ENCODE peak calls at places on chromosomes 1 and 21, in seven cellular contexts. One of them, this sample, is unnamed.

GRCh38 chr21:45974073-45975016 is 7.2 kb upstream of the COL6A1 start:
- DNase-seq in astrocyte of the spinal cord: peak; percentile 89
- DNase-seq in right atrium auricular region: peak; percentile 83
- DNase-seq in neural crest cell: no peak
- DNase-seq in upper lobe of left lung: peak; percentile 87
- DNase-seq in progenitor cell of endocrine pancreas: no peak
- DNase-seq in fibroblast of mammary gland: peak; percentile 84
- DNase-seq in this sample: peak; percentile 42

GRCh38 chr1:156816561-156817328 is at the start of gene SH2D2A:
- DNase-seq in astrocyte of the spinal cord: no peak
- DNase-seq in right atrium auricular region: peak; percentile 76
- DNase-seq in neural crest cell: no peak
- DNase-seq in upper lobe of left lung: no peak
- DNase-seq in progenitor cell of endocrine pancreas: no peak
- DNase-seq in fibroblast of mammary gland: peak; percentile 43
- DNase-seq in this sample: no peak

GRCh38 chr1:207279683-207280082 is 41.8 kb upstream of the CD55 start:
- DNase-seq in astrocyte of the spinal cord: no peak
- DNase-seq in right atrium auricular region: no peak
- DNase-seq in neural crest cell: no peak
- DNase-seq in upper lobe of left lung: no peak
- DNase-seq in progenitor cell of endocrine pancreas: no peak
- DNase-seq in fibroblast of mammary gland: no peak
- DNase-seq in this sample: no peak

GRCh38 chr1:182122855-182123254 is 61.3 kb upstream of the ZNF648 start:
- DNase-seq in astrocyte of the spinal cord: no peak
- DNase-seq in right atrium auricular region: no peak
- DNase-seq in neural crest cell: no peak
- DNase-seq in upper lobe of left lung: no peak
- DNase-seq in progenitor cell of endocrine pancreas: no peak
- DNase-seq in fibroblast of mammary gland: no peak
- DNase-seq in this sample: no peak

GRCh38 chr21:46227811-46228344 is 696 bp downstream of the LSS start:
- DNase-seq in astrocyte of the spinal cord: no peak
- DNase-seq in right atrium auricular region: no peak
- DNase-seq in neural crest cell: no peak
- DNase-seq in upper lobe of left lung: peak; percentile 68
- DNase-seq in progenitor cell of endocrine pancreas: no peak
- DNase-seq in fibroblast of mammary gland: no peak
- DNase-seq in this sample: no peak

GRCh38 chr1:95311006-95311405 is 77.0 kb downstream of the RWDD3 start:
- DNase-seq in astrocyte of the spinal cord: no peak
- DNase-seq in right atrium auricular region: no peak
- DNase-seq in neural crest cell: no peak
- DNase-seq in upper lobe of left lung: no peak
- DNase-seq in progenitor cell of endocrine pancreas: no peak
- DNase-seq in fibroblast of mammary gland: no peak
- DNase-seq in this sample: no peak

GRCh38 chr1:54174106-54174505 is 21.3 kb upstream of the CDCP2 start:
- DNase-seq in astrocyte of the spinal cord: no peak
- DNase-seq in right atrium auricular region: no peak
- DNase-seq in neural crest cell: no peak
- DNase-seq in upper lobe of left lung: no peak
- DNase-seq in progenitor cell of endocrine pancreas: no peak
- DNase-seq in fibroblast of mammary gland: no peak
- DNase-seq in this sample: no peak

GRCh38 chr1:55400560-55400959 is 185.4 kb upstream of the USP24 start:
- DNase-seq in astrocyte of the spinal cord: no peak
- DNase-seq in right atrium auricular region: no peak
- DNase-seq in neural crest cell: no peak
- DNase-seq in upper lobe of left lung: peak; percentile 38
- DNase-seq in progenitor cell of endocrine pancreas: no peak
- DNase-seq in fibroblast of mammary gland: peak; percentile 94
- DNase-seq in this sample: no peak

GRCh38 chr1:31954607-31955283 is 16.6 kb upstream of the PTP4A2 start:
- DNase-seq in astrocyte of the spinal cord: peak; percentile 96
- DNase-seq in right atrium auricular region: peak; percentile 96
- DNase-seq in neural crest cell: no peak
- DNase-seq in upper lobe of left lung: peak; percentile 78
- DNase-seq in progenitor cell of endocrine pancreas: no peak
- DNase-seq in fibroblast of mammary gland: peak; percentile 99
- DNase-seq in this sample: no peak

GRCh38 chr1:64471724-64472276 is 1.9 kb downstream of the CACHD1 start:
- DNase-seq in astrocyte of the spinal cord: peak; percentile 31
- DNase-seq in right atrium auricular region: no peak
- DNase-seq in neural crest cell: no peak
- DNase-seq in upper lobe of left lung: no peak
- DNase-seq in progenitor cell of endocrine pancreas: no peak
- DNase-seq in fibroblast of mammary gland: peak; percentile 24
- DNase-seq in this sample: no peak

GRCh38 chr1:180563013-180563827 is 4.5 kb downstream of the OVAAL start:
- DNase-seq in astrocyte of the spinal cord: peak; percentile 66
- DNase-seq in right atrium auricular region: no peak
- DNase-seq in neural crest cell: no peak
- DNase-seq in upper lobe of left lung: no peak
- DNase-seq in progenitor cell of endocrine pancreas: no peak
- DNase-seq in fibroblast of mammary gland: peak; percentile 45
- DNase-seq in this sample: no peak

GRCh38 chr1:155017946-155018316 is 15.3 kb downstream of the ZBTB7B start:
- DNase-seq in astrocyte of the spinal cord: no peak
- DNase-seq in right atrium auricular region: no peak
- DNase-seq in neural crest cell: no peak
- DNase-seq in upper lobe of left lung: no peak
- DNase-seq in progenitor cell of endocrine pancreas: no peak
- DNase-seq in fibroblast of mammary gland: no peak
- DNase-seq in this sample: no peak

GRCh38 chr1:107724648-107725047 is 240.3 kb downstream of the VAV3 start:
- DNase-seq in astrocyte of the spinal cord: peak; percentile 14
- DNase-seq in right atrium auricular region: no peak
- DNase-seq in neural crest cell: no peak
- DNase-seq in upper lobe of left lung: no peak
- DNase-seq in progenitor cell of endocrine pancreas: no peak
- DNase-seq in fibroblast of mammary gland: no peak
- DNase-seq in this sample: no peak

GRCh38 chr1:53642607-53643006 is 96.4 kb downstream of the GLIS1 start:
- DNase-seq in astrocyte of the spinal cord: no peak
- DNase-seq in right atrium auricular region: no peak
- DNase-seq in neural crest cell: no peak
- DNase-seq in upper lobe of left lung: no peak
- DNase-seq in progenitor cell of endocrine pancreas: no peak
- DNase-seq in fibroblast of mammary gland: no peak
- DNase-seq in this sample: no peak

GRCh38 chr1:51661081-51661518 is 44.2 kb downstream of the OSBPL9 start:
- DNase-seq in astrocyte of the spinal cord: peak; percentile 97
- DNase-seq in right atrium auricular region: no peak
- DNase-seq in neural crest cell: no peak
- DNase-seq in upper lobe of left lung: no peak
- DNase-seq in progenitor cell of endocrine pancreas: no peak
- DNase-seq in fibroblast of mammary gland: peak; percentile 97
- DNase-seq in this sample: no peak

GRCh38 chr1:46549697-46550681 is 1.5 kb downstream of the KNCN start:
- DNase-seq in astrocyte of the spinal cord: peak; percentile 25
- DNase-seq in right atrium auricular region: no peak
- DNase-seq in neural crest cell: peak; percentile 28
- DNase-seq in upper lobe of left lung: no peak
- DNase-seq in progenitor cell of endocrine pancreas: no peak
- DNase-seq in fibroblast of mammary gland: peak; percentile 31
- DNase-seq in this sample: no peak

GRCh38 chr1:56754713-56755505 is 64.3 kb downstream of the FYB2 start:
- DNase-seq in astrocyte of the spinal cord: no peak
- DNase-seq in right atrium auricular region: no peak
- DNase-seq in neural crest cell: no peak
- DNase-seq in upper lobe of left lung: no peak
- DNase-seq in progenitor cell of endocrine pancreas: no peak
- DNase-seq in fibroblast of mammary gland: no peak
- DNase-seq in this sample: no peak

GRCh38 chr1:56755911-56756310 is 63.3 kb downstream of the FYB2 start:
- DNase-seq in astrocyte of the spinal cord: no peak
- DNase-seq in right atrium auricular region: no peak
- DNase-seq in neural crest cell: no peak
- DNase-seq in upper lobe of left lung: no peak
- DNase-seq in progenitor cell of endocrine pancreas: no peak
- DNase-seq in fibroblast of mammary gland: no peak
- DNase-seq in this sample: no peak

DNA sequence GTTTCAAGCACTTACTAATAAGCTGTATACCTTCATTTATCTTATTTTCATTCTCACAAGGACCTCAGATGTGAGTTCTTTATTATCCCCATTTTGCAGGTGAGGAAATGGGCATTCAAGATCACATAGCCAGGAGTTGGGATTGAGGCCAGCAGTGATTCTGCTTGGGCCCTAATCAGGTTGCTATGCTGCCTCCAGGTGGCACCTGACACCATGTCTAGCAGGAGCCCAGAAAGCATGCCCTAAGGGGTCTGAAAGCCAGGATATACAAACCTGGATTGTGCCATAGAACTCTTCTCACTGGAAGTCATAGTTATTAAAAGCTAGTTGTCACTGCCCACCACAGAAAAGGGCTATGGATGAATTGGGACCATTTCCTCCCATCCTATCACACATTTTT is 61.1 kb downstream of the FYB2 start:
- DNase-seq in astrocyte of the spinal cord: no peak
- DNase-seq in right atrium auricular region: no peak
- DNase-seq in neural crest cell: no peak
- DNase-seq in upper lobe of left lung: no peak
- DNase-seq in progenitor cell of endocrine pancreas: no peak
- DNase-seq in fibroblast of mammary gland: no peak
- DNase-seq in this sample: no peak
- TF ChIP-seq CTCF in astrocyte of the spinal cord: no peak
- TF ChIP-seq CTCF in right atrium auricular region: peak; percentile 50
- TF ChIP-seq CTCF in neural crest cell: no peak
- TF ChIP-seq CTCF in upper lobe of left lung: no peak
- TF ChIP-seq CTCF in progenitor cell of endocrine pancreas: peak; percentile 26
- TF ChIP-seq CTCF in fibroblast of mammary gland: peak; percentile 1
- TF ChIP-seq CTCF in this sample: no peak

DNA sequence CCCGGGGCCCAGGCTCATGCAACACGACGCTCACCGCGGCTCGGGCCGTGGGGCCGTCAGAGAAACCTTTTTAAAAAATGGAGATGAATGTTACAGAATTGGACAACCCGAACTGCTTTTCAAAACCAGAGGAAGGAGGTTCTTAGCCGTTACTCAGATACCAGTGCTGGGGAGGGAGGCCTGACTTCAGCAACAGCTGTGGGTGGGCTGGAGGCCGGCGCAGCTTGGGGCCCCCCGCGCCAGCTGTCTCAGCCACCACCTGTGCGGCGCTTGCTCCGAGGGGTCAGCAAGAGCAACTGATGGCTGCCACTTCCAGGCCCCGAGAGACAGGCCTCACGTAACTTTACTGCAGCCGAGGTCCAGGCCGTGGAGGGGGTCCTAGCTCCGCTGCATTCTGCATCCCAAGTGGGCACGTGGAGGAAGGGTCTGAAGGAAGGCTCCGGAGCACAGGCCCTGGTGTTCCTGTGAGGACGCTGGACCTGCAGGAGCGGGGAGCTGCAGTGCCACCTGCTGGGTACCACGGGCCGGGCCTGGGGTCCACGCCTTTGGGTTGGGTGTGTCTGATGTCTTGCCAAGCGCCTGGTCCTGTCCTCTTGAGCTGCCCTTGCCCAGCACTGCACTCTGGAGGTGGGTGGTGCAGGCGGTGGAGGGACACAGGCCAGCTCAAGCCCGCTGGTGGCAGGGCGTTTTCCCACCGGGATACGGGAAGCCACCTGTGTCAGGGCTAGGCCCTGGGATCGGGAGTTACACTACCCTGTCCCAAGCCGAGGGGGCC is 9.8 kb downstream of the THAP3 start:
- DNase-seq in astrocyte of the spinal cord: peak; percentile 22
- DNase-seq in right atrium auricular region: no peak
- DNase-seq in neural crest cell: peak; percentile 42
- DNase-seq in upper lobe of left lung: peak; percentile 89
- DNase-seq in progenitor cell of endocrine pancreas: peak; percentile 24
- DNase-seq in fibroblast of mammary gland: peak; percentile 50
- DNase-seq in this sample: no peak
- TF ChIP-seq CTCF in astrocyte of the spinal cord: peak; percentile 56
- TF ChIP-seq CTCF in right atrium auricular region: peak; percentile 68
- TF ChIP-seq CTCF in neural crest cell: peak; percentile 55
- TF ChIP-seq CTCF in upper lobe of left lung: no peak
- TF ChIP-seq CTCF in progenitor cell of endocrine pancreas: peak; percentile 59
- TF ChIP-seq CTCF in fibroblast of mammary gland: peak; percentile 35
- TF ChIP-seq CTCF in this sample: no peak

GRCh38 chr1:203126866-203127671 is 457 bp upstream of the ADORA1 start:
- DNase-seq in astrocyte of the spinal cord: no peak
- DNase-seq in right atrium auricular region: peak; percentile 46
- DNase-seq in neural crest cell: no peak
- DNase-seq in upper lobe of left lung: no peak
- DNase-seq in progenitor cell of endocrine pancreas: no peak
- DNase-seq in fibroblast of mammary gland: no peak
- DNase-seq in this sample: no peak

GRCh38 chr1:203126151-203126865 is 1.2 kb upstream of the ADORA1 start:
- DNase-seq in astrocyte of the spinal cord: no peak
- DNase-seq in right atrium auricular region: peak; percentile 55
- DNase-seq in neural crest cell: no peak
- DNase-seq in upper lobe of left lung: no peak
- DNase-seq in progenitor cell of endocrine pancreas: no peak
- DNase-seq in fibroblast of mammary gland: peak; percentile 15
- DNase-seq in this sample: peak; percentile 36

GRCh38 chr1:203129501-203130231 is 2.1 kb downstream of the ADORA1 start:
- DNase-seq in astrocyte of the spinal cord: no peak
- DNase-seq in right atrium auricular region: peak; percentile 58
- DNase-seq in neural crest cell: no peak
- DNase-seq in upper lobe of left lung: peak; percentile 54
- DNase-seq in progenitor cell of endocrine pancreas: no peak
- DNase-seq in fibroblast of mammary gland: no peak
- DNase-seq in this sample: no peak

GRCh38 chr1:203128691-203129500 is 1.4 kb downstream of the ADORA1 start:
- DNase-seq in astrocyte of the spinal cord: no peak
- DNase-seq in right atrium auricular region: peak; percentile 55
- DNase-seq in neural crest cell: no peak
- DNase-seq in upper lobe of left lung: peak; percentile 63
- DNase-seq in progenitor cell of endocrine pancreas: no peak
- DNase-seq in fibroblast of mammary gland: no peak
- DNase-seq in this sample: no peak

GRCh38 chr1:203127672-203128611 is at the start of gene ADORA1:
- DNase-seq in astrocyte of the spinal cord: peak; percentile 37
- DNase-seq in right atrium auricular region: peak; percentile 81
- DNase-seq in neural crest cell: peak; percentile 48
- DNase-seq in upper lobe of left lung: peak; percentile 91
- DNase-seq in progenitor cell of endocrine pancreas: peak; percentile 51
- DNase-seq in fibroblast of mammary gland: peak; percentile 23
- DNase-seq in this sample: no peak
- TF ChIP-seq CTCF in astrocyte of the spinal cord: no peak
- TF ChIP-seq CTCF in right atrium auricular region: peak; percentile 10
- TF ChIP-seq CTCF in neural crest cell: peak; percentile 40
- TF ChIP-seq CTCF in upper lobe of left lung: no peak
- TF ChIP-seq CTCF in progenitor cell of endocrine pancreas: peak; percentile 53
- TF ChIP-seq CTCF in fibroblast of mammary gland: no peak
- TF ChIP-seq CTCF in this sample: no peak

DNA sequence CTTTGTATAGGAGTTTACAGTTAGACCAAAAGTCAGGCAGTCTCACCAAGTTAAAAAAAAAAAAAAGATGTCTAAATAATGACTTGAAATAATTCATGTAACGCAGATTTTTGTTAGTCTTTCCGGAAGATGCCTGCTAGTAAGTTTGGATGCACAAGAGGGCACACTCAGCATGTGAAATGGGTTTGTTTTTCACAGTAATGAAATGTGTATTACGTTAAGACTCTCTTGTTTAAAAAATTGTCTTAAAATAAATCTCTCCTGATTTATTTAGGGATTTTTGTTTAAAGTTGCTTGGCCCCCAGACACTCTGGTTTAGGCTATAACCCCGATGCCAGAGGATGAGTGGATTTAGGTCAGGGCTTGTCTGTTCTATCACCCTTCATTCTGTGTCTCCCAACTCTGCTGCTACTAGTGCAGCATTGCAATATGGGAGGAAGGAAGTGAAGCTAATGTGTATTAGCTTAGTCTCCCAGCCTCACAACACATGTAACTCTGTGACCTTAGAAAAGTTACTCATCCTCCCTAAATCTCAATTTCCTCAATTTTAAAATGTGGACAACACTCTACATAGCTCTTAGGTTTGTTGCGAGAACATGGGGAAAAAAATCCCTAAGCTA is 25.7 kb downstream of the CTH start:
- DNase-seq in astrocyte of the spinal cord: peak; percentile 35
- DNase-seq in right atrium auricular region: no peak
- DNase-seq in neural crest cell: no peak
- DNase-seq in upper lobe of left lung: no peak
- DNase-seq in progenitor cell of endocrine pancreas: no peak
- DNase-seq in fibroblast of mammary gland: peak; percentile 70
- DNase-seq in this sample: no peak
- TF ChIP-seq CTCF in astrocyte of the spinal cord: peak; percentile 42
- TF ChIP-seq CTCF in right atrium auricular region: peak; percentile 51
- TF ChIP-seq CTCF in neural crest cell: peak; percentile 45
- TF ChIP-seq CTCF in upper lobe of left lung: no peak
- TF ChIP-seq CTCF in progenitor cell of endocrine pancreas: peak; percentile 13
- TF ChIP-seq CTCF in fibroblast of mammary gland: peak; percentile 70
- TF ChIP-seq CTCF in this sample: no peak